ENCODE peak calls at places on chromosomes 1 and 21, in five cellular contexts. One of them, this sample, is unnamed.
A peak's percentile ranks its signal among the peaks of the same experiment; 100 is the strongest.

GRCh38 chr21:36454079-36454478 is 25.8 kb downstream of the CLDN14 start:
- DNase-seq in neural progenitor cell: peak; percentile 53
- DNase-seq in dorsolateral prefrontal cortex: no peak
- DNase-seq in nephron progenitor cell: no peak
- DNase-seq in cardiac muscle cell: no peak
- DNase-seq in this sample: no peak

GRCh38 chr1:111725192-111725591 is 14.0 kb downstream of the INKA2 start:
- DNase-seq in neural progenitor cell: peak; percentile 76
- DNase-seq in dorsolateral prefrontal cortex: no peak
- DNase-seq in nephron progenitor cell: peak; percentile 47
- DNase-seq in cardiac muscle cell: no peak
- DNase-seq in this sample: no peak

GRCh38 chr1:233367057-233367759 is 39.7 kb downstream of the MAP3K21 start:
- DNase-seq in neural progenitor cell: no peak
- DNase-seq in dorsolateral prefrontal cortex: no peak
- DNase-seq in nephron progenitor cell: no peak
- DNase-seq in cardiac muscle cell: no peak
- DNase-seq in this sample: no peak

GRCh38 chr1:232704694-232705680 is 75.1 kb upstream of the SIPA1L2 start:
- DNase-seq in neural progenitor cell: no peak
- DNase-seq in dorsolateral prefrontal cortex: no peak
- DNase-seq in nephron progenitor cell: no peak
- DNase-seq in cardiac muscle cell: peak; percentile 87
- DNase-seq in this sample: no peak

GRCh38 chr1:6475381-6476133 is 9.6 kb upstream of the TNFRSF25 start:
- DNase-seq in neural progenitor cell: peak; percentile 72
- DNase-seq in dorsolateral prefrontal cortex: peak; percentile 63
- DNase-seq in nephron progenitor cell: peak; percentile 76
- DNase-seq in cardiac muscle cell: no peak
- DNase-seq in this sample: peak; percentile 72

GRCh38 chr1:56993355-56993985 is 27.7 kb upstream of the C8B start:
- DNase-seq in neural progenitor cell: no peak
- DNase-seq in dorsolateral prefrontal cortex: no peak
- DNase-seq in nephron progenitor cell: peak; percentile 25
- DNase-seq in cardiac muscle cell: no peak
- DNase-seq in this sample: no peak

GRCh38 chr1:162118063-162118462 is 48.6 kb downstream of the NOS1AP start:
- DNase-seq in neural progenitor cell: no peak
- DNase-seq in dorsolateral prefrontal cortex: no peak
- DNase-seq in nephron progenitor cell: no peak
- DNase-seq in cardiac muscle cell: no peak
- DNase-seq in this sample: no peak

GRCh38 chr1:73811798-73812197 is 386.2 kb downstream of the LRRIQ3 start:
- DNase-seq in neural progenitor cell: no peak
- DNase-seq in dorsolateral prefrontal cortex: no peak
- DNase-seq in nephron progenitor cell: no peak
- DNase-seq in cardiac muscle cell: no peak
- DNase-seq in this sample: no peak

GRCh38 chr1:104987210-104987609 is 1237.5 kb downstream of the AMY1C start:
- DNase-seq in neural progenitor cell: no peak
- DNase-seq in dorsolateral prefrontal cortex: no peak
- DNase-seq in nephron progenitor cell: no peak
- DNase-seq in cardiac muscle cell: no peak
- DNase-seq in this sample: no peak

GRCh38 chr1:150061632-150062101 is 5.9 kb upstream of the VPS45 start:
- DNase-seq in neural progenitor cell: no peak
- DNase-seq in dorsolateral prefrontal cortex: no peak
- DNase-seq in nephron progenitor cell: no peak
- DNase-seq in cardiac muscle cell: peak; percentile 87
- DNase-seq in this sample: no peak

GRCh38 chr1:91559838-91560514 is 59.3 kb downstream of the CDC7 start:
- DNase-seq in neural progenitor cell: no peak
- DNase-seq in dorsolateral prefrontal cortex: no peak
- DNase-seq in nephron progenitor cell: no peak
- DNase-seq in cardiac muscle cell: no peak
- DNase-seq in this sample: no peak

GRCh38 chr21:33622253-33622652 is 19.3 kb downstream of the CRYZL1 start:
- DNase-seq in neural progenitor cell: no peak
- DNase-seq in dorsolateral prefrontal cortex: no peak
- DNase-seq in nephron progenitor cell: no peak
- DNase-seq in cardiac muscle cell: no peak
- DNase-seq in this sample: no peak

GRCh38 chr1:88801575-88802208 is 89.7 kb downstream of the GTF2B start:
- DNase-seq in neural progenitor cell: no peak
- DNase-seq in dorsolateral prefrontal cortex: no peak
- DNase-seq in nephron progenitor cell: no peak
- DNase-seq in cardiac muscle cell: peak; percentile 7
- DNase-seq in this sample: no peak

GRCh38 chr1:14064649-14065442 is 364.9 kb downstream of the PRDM2 start:
- DNase-seq in neural progenitor cell: no peak
- DNase-seq in dorsolateral prefrontal cortex: no peak
- DNase-seq in nephron progenitor cell: no peak
- DNase-seq in cardiac muscle cell: no peak
- DNase-seq in this sample: no peak

GRCh38 chr1:110594466-110595076 is 11.6 kb downstream of the KCNA2 start:
- DNase-seq in neural progenitor cell: no peak
- DNase-seq in dorsolateral prefrontal cortex: peak; percentile 64
- DNase-seq in nephron progenitor cell: no peak
- DNase-seq in cardiac muscle cell: no peak
- DNase-seq in this sample: no peak

GRCh38 chr1:240824238-240824637 is 212.3 kb upstream of the GREM2 start:
- DNase-seq in neural progenitor cell: no peak
- DNase-seq in dorsolateral prefrontal cortex: no peak
- DNase-seq in nephron progenitor cell: no peak
- DNase-seq in cardiac muscle cell: no peak
- DNase-seq in this sample: no peak

GRCh38 chr1:7470904-7471638 is 300.0 kb upstream of the VAMP3 start:
- DNase-seq in neural progenitor cell: no peak
- DNase-seq in dorsolateral prefrontal cortex: no peak
- DNase-seq in nephron progenitor cell: no peak
- DNase-seq in cardiac muscle cell: peak; percentile 97
- DNase-seq in this sample: no peak

GRCh38 chr1:88979054-88979748 is 13.2 kb downstream of the KYAT3 start:
- DNase-seq in neural progenitor cell: no peak
- DNase-seq in dorsolateral prefrontal cortex: no peak
- DNase-seq in nephron progenitor cell: no peak
- DNase-seq in cardiac muscle cell: no peak
- DNase-seq in this sample: no peak

GRCh38 chr1:58652351-58653184 is 47.3 kb downstream of the MYSM1 start:
- DNase-seq in neural progenitor cell: peak; percentile 82
- DNase-seq in dorsolateral prefrontal cortex: peak; percentile 52
- DNase-seq in nephron progenitor cell: peak; percentile 53
- DNase-seq in cardiac muscle cell: peak; percentile 89
- DNase-seq in this sample: peak; percentile 31

GRCh38 chr1:97500696-97501297 is 420.0 kb downstream of the DPYD start:
- DNase-seq in neural progenitor cell: peak; percentile 73
- DNase-seq in dorsolateral prefrontal cortex: no peak
- DNase-seq in nephron progenitor cell: no peak
- DNase-seq in cardiac muscle cell: peak; percentile 19
- DNase-seq in this sample: no peak

GRCh38 chr1:66437136-66437401 is 96.9 kb upstream of the SGIP1 start:
- DNase-seq in neural progenitor cell: no peak
- DNase-seq in dorsolateral prefrontal cortex: no peak
- DNase-seq in nephron progenitor cell: no peak
- DNase-seq in cardiac muscle cell: no peak
- DNase-seq in this sample: no peak

GRCh38 chr1:229223498-229223897 is 47.4 kb upstream of the RAB4A start:
- DNase-seq in neural progenitor cell: no peak
- DNase-seq in dorsolateral prefrontal cortex: no peak
- DNase-seq in nephron progenitor cell: no peak
- DNase-seq in cardiac muscle cell: no peak
- DNase-seq in this sample: no peak

GRCh38 chr1:168236836-168237611 is 11.2 kb downstream of the SFT2D2 start:
- DNase-seq in neural progenitor cell: no peak
- DNase-seq in dorsolateral prefrontal cortex: no peak
- DNase-seq in nephron progenitor cell: no peak
- DNase-seq in cardiac muscle cell: peak; percentile 50
- DNase-seq in this sample: no peak

GRCh38 chr1:227543283-227544066 is 19.9 kb upstream of the ZNF678 start:
- DNase-seq in neural progenitor cell: no peak
- DNase-seq in dorsolateral prefrontal cortex: no peak
- DNase-seq in nephron progenitor cell: no peak
- DNase-seq in cardiac muscle cell: no peak
- DNase-seq in this sample: no peak

GRCh38 chr1:172394167-172394751 is 26.2 kb upstream of the C1orf105 start:
- DNase-seq in neural progenitor cell: no peak
- DNase-seq in dorsolateral prefrontal cortex: no peak
- DNase-seq in nephron progenitor cell: no peak
- DNase-seq in cardiac muscle cell: no peak
- DNase-seq in this sample: no peak

GRCh38 chr1:223864084-223864483 is 18.3 kb upstream of the TP53BP2 start:
- DNase-seq in neural progenitor cell: no peak
- DNase-seq in dorsolateral prefrontal cortex: no peak
- DNase-seq in nephron progenitor cell: no peak
- DNase-seq in cardiac muscle cell: no peak
- DNase-seq in this sample: no peak

GRCh38 chr1:96979287-96979686 is 257.7 kb downstream of the PTBP2 start:
- DNase-seq in neural progenitor cell: no peak
- DNase-seq in dorsolateral prefrontal cortex: no peak
- DNase-seq in nephron progenitor cell: no peak
- DNase-seq in cardiac muscle cell: no peak
- DNase-seq in this sample: no peak

GRCh38 chr1:18161690-18162089 is 54.1 kb downstream of the IGSF21 start:
- DNase-seq in neural progenitor cell: no peak
- DNase-seq in dorsolateral prefrontal cortex: no peak
- DNase-seq in nephron progenitor cell: no peak
- DNase-seq in cardiac muscle cell: no peak
- DNase-seq in this sample: no peak

GRCh38 chr1:202648822-202649221 is 61.4 kb downstream of the SYT2 start:
- DNase-seq in neural progenitor cell: no peak
- DNase-seq in dorsolateral prefrontal cortex: no peak
- DNase-seq in nephron progenitor cell: no peak
- DNase-seq in cardiac muscle cell: no peak
- DNase-seq in this sample: no peak

GRCh38 chr1:155706101-155706619 is 17.3 kb downstream of the DAP3 start:
- DNase-seq in neural progenitor cell: no peak
- DNase-seq in dorsolateral prefrontal cortex: no peak
- DNase-seq in nephron progenitor cell: no peak
- DNase-seq in cardiac muscle cell: peak; percentile 47
- DNase-seq in this sample: no peak

GRCh38 chr1:179445593-179445992 is 79.8 kb downstream of the AXDND1 start:
- DNase-seq in neural progenitor cell: no peak
- DNase-seq in dorsolateral prefrontal cortex: no peak
- DNase-seq in nephron progenitor cell: no peak
- DNase-seq in cardiac muscle cell: no peak
- DNase-seq in this sample: no peak

GRCh38 chr1:179448429-179449149 is 82.8 kb downstream of the AXDND1 start:
- DNase-seq in neural progenitor cell: no peak
- DNase-seq in dorsolateral prefrontal cortex: no peak
- DNase-seq in nephron progenitor cell: no peak
- DNase-seq in cardiac muscle cell: peak; percentile 13
- DNase-seq in this sample: no peak

GRCh38 chr1:179447489-179447888 is 81.7 kb downstream of the AXDND1 start:
- DNase-seq in neural progenitor cell: peak; percentile 29
- DNase-seq in dorsolateral prefrontal cortex: no peak
- DNase-seq in nephron progenitor cell: no peak
- DNase-seq in cardiac muscle cell: peak; percentile 8
- DNase-seq in this sample: no peak
- TF ChIP-seq CTCF in neural progenitor cell: peak; percentile 41
- TF ChIP-seq CTCF in dorsolateral prefrontal cortex: no peak
- TF ChIP-seq CTCF in nephron progenitor cell: no peak
- TF ChIP-seq CTCF in cardiac muscle cell: peak; percentile 31
- TF ChIP-seq CTCF in this sample: no peak

DNA sequence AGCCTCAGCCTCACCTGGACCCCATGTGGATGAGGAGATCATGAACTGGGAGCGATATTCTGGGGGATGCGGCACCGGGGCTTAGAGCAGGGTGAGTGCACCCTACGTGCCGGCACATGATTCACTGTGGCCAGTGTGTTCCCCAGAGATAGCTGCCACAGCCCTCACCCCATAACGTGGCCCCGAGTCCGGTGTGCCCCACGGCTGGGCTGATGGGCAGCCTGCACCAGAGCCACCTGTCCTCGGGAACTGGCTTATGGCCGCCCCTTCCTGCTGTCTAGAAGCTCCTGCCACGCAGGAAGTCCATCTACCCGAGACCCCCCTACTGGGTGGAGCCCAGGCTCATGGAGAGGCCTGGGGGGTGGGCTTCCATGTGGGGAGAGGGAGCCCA is 39.1 kb upstream of the SLC19A1 start:
- DNase-seq in neural progenitor cell: no peak
- DNase-seq in dorsolateral prefrontal cortex: peak; percentile 41
- DNase-seq in nephron progenitor cell: no peak
- DNase-seq in cardiac muscle cell: no peak
- DNase-seq in this sample: no peak
- TF ChIP-seq CTCF in neural progenitor cell: no peak
- TF ChIP-seq CTCF in dorsolateral prefrontal cortex: no peak
- TF ChIP-seq CTCF in nephron progenitor cell: no peak
- TF ChIP-seq CTCF in cardiac muscle cell: no peak
- TF ChIP-seq CTCF in this sample: no peak

DNA sequence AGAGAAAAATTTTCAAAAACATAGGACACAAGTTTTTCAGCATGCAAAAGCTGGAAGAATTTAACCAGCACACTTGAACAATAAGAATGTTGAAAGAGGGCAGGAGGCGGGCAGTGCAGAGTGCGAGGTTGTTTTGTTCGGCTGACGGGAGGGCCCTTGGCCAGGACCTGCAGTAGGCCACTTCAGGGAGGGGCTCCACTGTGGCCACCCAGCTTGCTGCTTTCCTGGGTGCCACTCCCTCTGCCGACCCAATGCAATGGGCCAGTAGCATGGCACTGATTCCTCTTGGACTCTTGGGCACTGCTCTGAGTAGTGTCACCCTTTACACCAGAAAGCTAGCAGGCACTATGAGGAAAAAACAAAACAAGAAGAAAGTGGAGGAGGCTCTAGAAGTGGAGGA is 92.9 kb downstream of the SNRPE start:
- DNase-seq in neural progenitor cell: no peak
- DNase-seq in dorsolateral prefrontal cortex: no peak
- DNase-seq in nephron progenitor cell: no peak
- DNase-seq in cardiac muscle cell: no peak
- DNase-seq in this sample: no peak
- TF ChIP-seq CTCF in neural progenitor cell: no peak
- TF ChIP-seq CTCF in dorsolateral prefrontal cortex: no peak
- TF ChIP-seq CTCF in nephron progenitor cell: no peak
- TF ChIP-seq CTCF in cardiac muscle cell: no peak
- TF ChIP-seq CTCF in this sample: no peak

GRCh38 chr21:32426592-32427051 is 14.1 kb downstream of the EVA1C start:
- DNase-seq in neural progenitor cell: no peak
- DNase-seq in dorsolateral prefrontal cortex: no peak
- DNase-seq in nephron progenitor cell: no peak
- DNase-seq in cardiac muscle cell: peak; percentile 67
- DNase-seq in this sample: no peak

GRCh38 chr21:32423846-32424535 is 11.5 kb downstream of the EVA1C start:
- DNase-seq in neural progenitor cell: no peak
- DNase-seq in dorsolateral prefrontal cortex: no peak
- DNase-seq in nephron progenitor cell: no peak
- DNase-seq in cardiac muscle cell: no peak
- DNase-seq in this sample: no peak

GRCh38 chr21:32426066-32426465 is 13.6 kb downstream of the EVA1C start:
- DNase-seq in neural progenitor cell: no peak
- DNase-seq in dorsolateral prefrontal cortex: no peak
- DNase-seq in nephron progenitor cell: no peak
- DNase-seq in cardiac muscle cell: peak; percentile 33
- DNase-seq in this sample: no peak

GRCh38 chr21:32424674-32425073 is 12.2 kb downstream of the EVA1C start:
- DNase-seq in neural progenitor cell: no peak
- DNase-seq in dorsolateral prefrontal cortex: no peak
- DNase-seq in nephron progenitor cell: no peak
- DNase-seq in cardiac muscle cell: no peak
- DNase-seq in this sample: no peak

GRCh38 chr21:32425628-32426027 is 13.1 kb downstream of the EVA1C start:
- DNase-seq in neural progenitor cell: no peak
- DNase-seq in dorsolateral prefrontal cortex: no peak
- DNase-seq in nephron progenitor cell: no peak
- DNase-seq in cardiac muscle cell: no peak
- DNase-seq in this sample: no peak
- TF ChIP-seq CTCF in neural progenitor cell: no peak
- TF ChIP-seq CTCF in dorsolateral prefrontal cortex: no peak
- TF ChIP-seq CTCF in nephron progenitor cell: no peak
- TF ChIP-seq CTCF in cardiac muscle cell: peak; percentile 9
- TF ChIP-seq CTCF in this sample: no peak